ENCODE peak calls at places on chromosomes 16 and 17, in five cellular contexts. D, N, C, K and J are unnamed samples.

GRCh38 chr17:19019041-19019941 is 14.7 kb upstream of the FAM83G start:
- DNase-seq in K (no peak), C (peak; percentile 48), N (no peak), D (no peak), J (no peak)

GRCh38 chr16:64051826-64052225 is 1070.0 kb downstream of the CDH11 start:
- DNase-seq in C (no peak), N (no peak), D (no peak), K (no peak), J (no peak)

GRCh38 chr17:6699997-6700947 is 12.9 kb downstream of the SLC13A5 start:
- DNase-seq in N (no peak), K (no peak), C (no peak), D (no peak), J (no peak)

GRCh38 chr16:85152414-85153030 is 40.2 kb upstream of the CIBAR2 start:
- DNase-seq in C (peak; percentile 78), K (no peak), D (no peak), N (no peak), J (no peak)

GRCh38 chr16:27529962-27530361 is 19.8 kb downstream of the GTF3C1 start:
- DNase-seq in K (no peak), N (no peak), C (no peak), D (no peak), J (peak; percentile 38)

GRCh38 chr16:49644143-49644460 is 211.8 kb downstream of the ZNF423 start:
- DNase-seq in N (no peak), C (no peak), D (no peak), K (no peak), J (no peak)

GRCh38 chr17:34858941-34859562 is 102.2 kb downstream of the CCT6B start:
- DNase-seq in N (no peak), D (no peak), K (no peak), C (no peak), J (no peak)

GRCh38 chr16:13935408-13935807 is 15.5 kb downstream of the ERCC4 start:
- DNase-seq in K (peak; percentile 37), D (no peak), N (no peak), C (no peak), J (no peak)

GRCh38 chr17:19759934-19760530 is 11.9 kb upstream of the ALDH3A1 start:
- DNase-seq in D (peak; percentile 46), K (no peak), C (no peak), N (no peak), J (peak; percentile 24)

GRCh38 chr16:4208529-4208835 is 33.4 kb downstream of the SRL start:
- DNase-seq in N (no peak), C (no peak), D (no peak), K (no peak), J (no peak)

GRCh38 chr16:391885-392335 is 5.1 kb upstream of the NME4 start:
- DNase-seq in C (peak; percentile 84), N (peak; percentile 60), K (no peak), D (no peak), J (no peak)

GRCh38 chr16:58471209-58471975 is 28.6 kb upstream of the NDRG4 start:
- DNase-seq in C (no peak), K (no peak), N (no peak), D (no peak), J (no peak)

GRCh38 chr17:14214271-14214670 is 22.4 kb downstream of the CDRT15 start:
- DNase-seq in N (no peak), D (no peak), C (no peak), K (no peak), J (no peak)

GRCh38 chr17:77011173-77012011 is 129.4 kb upstream of the SEC14L1 start:
- DNase-seq in C (no peak), K (no peak), N (peak; percentile 28), D (no peak), J (no peak)

DNA sequence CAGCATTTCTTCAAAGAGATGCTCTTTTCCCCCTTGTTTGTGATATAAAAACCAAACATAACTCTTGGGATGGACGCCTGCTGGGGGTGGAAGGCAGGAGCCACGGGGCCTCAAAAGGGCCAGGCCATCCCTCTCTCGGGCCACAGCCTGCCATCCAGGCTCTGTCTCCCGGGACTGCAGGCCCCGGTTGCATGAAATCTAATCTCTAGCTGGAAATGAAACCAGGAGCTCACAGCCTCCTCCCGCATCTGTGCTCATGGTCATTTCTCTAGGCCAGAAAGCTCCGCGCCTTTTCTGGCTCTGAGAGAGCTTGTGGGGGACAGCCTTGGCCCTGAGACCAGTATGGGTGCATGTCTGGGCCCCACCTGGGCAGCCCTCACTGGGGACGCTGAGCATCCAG is 29.7 kb upstream of the CHMP6 start:
- DNase-seq in C (peak; percentile 40), D (no peak), K (no peak), N (no peak), J (no peak)
- H3K27ac ChIP-seq in C (no peak overlapping the region), D (no peak overlapping the region), K (no peak overlapping the region), N (no peak overlapping the region), J (no peak overlapping the region)

DNA sequence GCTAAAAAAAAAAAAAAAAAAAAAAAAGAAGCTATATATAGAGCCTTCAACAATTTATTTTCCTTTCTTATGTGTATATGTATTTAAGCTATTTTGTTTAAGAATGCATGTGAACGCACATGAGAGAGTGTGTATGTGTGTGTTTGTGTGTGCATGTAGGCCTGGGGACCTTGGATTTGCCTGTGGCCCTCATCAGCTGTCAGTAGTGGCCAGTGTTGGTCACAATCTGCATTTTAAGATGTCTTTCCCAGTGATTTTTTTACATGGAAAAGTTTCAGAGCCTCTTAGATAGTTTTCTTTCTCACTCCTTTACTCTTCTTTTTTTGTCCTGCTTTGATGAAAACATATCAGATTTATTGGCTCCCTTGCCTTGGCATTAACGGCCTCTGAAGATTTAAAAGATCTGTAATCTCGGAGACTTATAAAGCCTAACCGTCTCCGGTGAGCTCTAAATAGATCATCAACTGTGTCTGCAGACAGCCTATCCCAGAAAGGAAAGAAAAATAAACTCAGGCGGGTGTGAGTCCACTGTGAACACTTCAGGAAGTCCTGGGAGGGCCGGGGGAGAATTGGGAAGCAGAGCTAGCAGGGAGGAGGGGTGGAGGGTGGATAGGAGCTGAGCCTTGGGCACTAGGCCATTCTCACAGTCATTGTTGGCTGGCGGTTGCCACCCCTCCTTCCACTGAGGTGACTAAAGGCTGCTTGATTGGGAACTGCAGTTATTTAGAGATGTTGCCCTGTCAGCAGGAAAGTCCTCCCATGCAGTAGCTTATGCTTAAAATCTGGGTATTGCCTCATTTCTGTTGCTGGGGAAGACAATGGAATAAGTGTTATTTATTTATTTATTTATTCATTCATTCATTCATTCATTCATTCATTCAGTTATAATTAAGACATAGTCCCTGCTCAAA is 86.8 kb downstream of the WWP2 start:
- DNase-seq in D (peak; percentile 83), C (peak; percentile 94), K (no peak), N (peak; percentile 94), J (peak; percentile 49)
- H3K27ac ChIP-seq in D (peak overlapping the region; percentile 49), C (peak overlapping the region; percentile 87), K (no peak overlapping the region), N (peak overlapping the region; percentile 72), J (peak overlapping the region; percentile 84)

GRCh38 chr17:7719661-7720060 is 2.1 kb downstream of the DNAH2 start:
- DNase-seq in K (no peak), D (no peak), C (no peak), N (no peak), J (no peak)
- H3K27ac ChIP-seq in K (no peak overlapping the region), D (no peak overlapping the region), C (no peak overlapping the region), N (no peak overlapping the region), J (peak overlapping the region; percentile 9)

DNA sequence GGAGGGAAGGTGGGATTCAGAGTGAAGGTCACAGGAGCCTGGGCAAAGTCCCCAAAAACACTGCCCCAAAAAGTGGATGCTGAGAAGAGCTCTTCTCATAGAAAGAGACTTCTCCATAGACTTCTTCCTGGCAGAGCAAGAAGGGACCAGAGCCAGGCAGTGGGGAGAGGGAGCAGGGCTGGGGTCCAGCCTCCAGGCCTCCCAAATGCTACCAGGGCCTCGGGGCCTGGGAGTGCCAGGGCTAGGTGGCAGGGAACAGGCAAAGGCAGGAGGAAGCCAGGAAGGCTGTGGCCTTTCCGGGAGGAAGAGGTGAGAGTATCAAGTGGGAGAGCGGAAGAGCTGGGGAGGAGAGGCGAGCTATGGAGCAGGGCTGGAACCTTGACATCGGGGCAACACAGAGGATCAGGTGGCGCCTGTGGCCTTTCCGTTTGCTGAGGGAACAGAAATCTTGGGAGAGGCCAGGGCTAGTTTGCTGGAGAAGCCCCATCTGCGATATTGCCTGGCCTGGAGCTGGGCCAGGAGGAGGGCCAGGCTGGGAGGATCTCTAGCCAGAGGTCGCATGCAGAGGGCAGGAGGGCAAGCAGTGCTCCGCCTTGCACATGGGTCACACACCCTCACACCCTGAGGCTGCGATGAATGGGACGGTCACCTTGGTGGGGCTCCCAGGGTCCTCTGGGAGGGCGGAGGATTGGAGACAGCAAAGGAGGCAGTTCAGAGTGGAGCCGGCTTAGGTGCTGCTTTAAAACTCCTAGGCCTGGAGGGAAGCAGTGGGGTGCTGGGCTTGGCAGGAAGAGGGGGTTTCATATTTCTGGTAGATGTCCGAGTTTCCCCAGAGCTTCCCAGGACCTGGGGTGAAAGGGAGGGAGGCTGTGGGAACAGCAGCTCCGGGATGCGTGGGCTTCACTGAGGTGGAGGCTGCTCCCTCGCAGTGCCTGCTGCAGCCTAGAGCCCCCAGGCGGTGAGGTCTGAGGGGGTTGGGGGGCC is 3.4 kb downstream of the SLC16A5 start:
- DNase-seq in K (no peak), D (peak; percentile 47), N (no peak), C (peak; percentile 79), J (no peak)
- H3K27ac ChIP-seq in K (no peak overlapping the region), D (peak overlapping the region; percentile 77), N (peak overlapping the region; percentile 34), C (peak overlapping the region; percentile 69), J (no peak overlapping the region)

GRCh38 chr17:50783193-50783660 is 15.9 kb upstream of the ANKRD40CL start:
- DNase-seq in N (peak; percentile 88), C (peak; percentile 94), K (peak; percentile 85), D (peak; percentile 90), J (peak; percentile 82)

GRCh38 chr17:50787106-50787505 is 19.8 kb upstream of the ANKRD40CL start:
- DNase-seq in D (no peak), K (no peak), C (no peak), N (no peak), J (no peak)

GRCh38 chr17:50783905-50784304 is 16.6 kb upstream of the ANKRD40CL start:
- DNase-seq in K (no peak), N (no peak), D (no peak), C (no peak), J (no peak)

GRCh38 chr17:50785126-50785525 is 17.8 kb upstream of the ANKRD40CL start:
- DNase-seq in K (no peak), D (no peak), C (no peak), N (no peak), J (no peak)

DNA sequence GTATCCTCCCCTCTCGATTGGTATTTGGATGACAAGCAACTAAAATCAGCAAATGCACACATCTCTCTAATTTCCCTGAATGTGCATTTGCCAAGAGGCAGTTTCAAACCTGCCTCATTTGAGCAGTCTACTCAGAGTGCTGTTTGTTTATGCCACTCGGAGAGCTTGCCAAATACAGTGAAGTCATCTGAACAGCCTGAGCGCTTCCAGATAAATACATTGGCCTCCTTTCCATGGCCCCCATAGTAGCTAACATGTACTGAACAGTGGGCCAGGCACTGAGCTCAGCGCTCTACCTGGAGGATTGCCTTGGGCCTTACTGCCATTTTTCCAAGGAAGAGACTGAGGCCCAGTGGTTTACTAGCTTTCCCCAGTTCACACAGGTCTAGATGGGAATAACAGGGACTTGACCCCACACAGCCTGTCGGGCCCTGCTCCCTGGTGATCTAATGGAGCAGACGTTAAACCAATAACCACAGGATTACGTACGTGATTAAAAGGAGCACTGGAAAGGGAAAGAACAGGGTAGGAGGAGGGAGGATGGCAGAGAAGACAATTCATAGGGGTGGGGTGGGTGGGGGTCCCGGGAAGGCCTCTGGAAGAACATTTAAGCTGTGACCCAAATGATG is 18.7 kb upstream of the ANKRD40CL start:
- DNase-seq in N (peak; percentile 78), K (no peak), D (no peak), C (no peak), J (no peak)
- H3K27ac ChIP-seq in N (peak overlapping the region; percentile 53), K (no peak overlapping the region), D (peak overlapping the region; percentile 77), C (no peak overlapping the region), J (peak overlapping the region; percentile 89)